ENCODE peak calls at places on chromosomes 16 and 17, in five cellular contexts. One of them, this sample, is unnamed.

GRCh38 chr17:8124350-8125195 is 667 bp upstream of the HES7 start:
- DNase-seq in K562: peak
- DNase-seq in NT2/D1: no peak
- DNase-seq in GM12878: no peak
- DNase-seq in HCT116: no peak
- DNase-seq in this sample: no peak

GRCh38 chr16:66549284-66550131 is at the start of gene TK2:
- DNase-seq in K562: peak
- DNase-seq in HCT116: no peak
- DNase-seq in NT2/D1: peak
- DNase-seq in GM12878: no peak
- DNase-seq in this sample: peak

GRCh38 chr17:2929881-2930533 is 133.4 kb downstream of the OR1D5 start:
- DNase-seq in GM12878: no peak
- DNase-seq in K562: peak
- DNase-seq in NT2/D1: peak
- DNase-seq in HCT116: peak
- DNase-seq in this sample: peak

GRCh38 chr17:75774988-75775668 is 9.5 kb upstream of the UNK start:
- DNase-seq in K562: no peak
- DNase-seq in HCT116: no peak
- DNase-seq in NT2/D1: no peak
- DNase-seq in GM12878: no peak
- DNase-seq in this sample: no peak

GRCh38 chr16:63467513-63467912 is 1431.3 kb upstream of the CDH8 start:
- DNase-seq in NT2/D1: no peak
- DNase-seq in HCT116: no peak
- DNase-seq in K562: no peak
- DNase-seq in GM12878: no peak
- DNase-seq in this sample: no peak

GRCh38 chr17:42050360-42051012 is at the start of gene C17orf113:
- DNase-seq in K562: peak
- DNase-seq in HCT116: no peak
- DNase-seq in NT2/D1: no peak
- DNase-seq in GM12878: no peak
- DNase-seq in this sample: peak

GRCh38 chr16:58024673-58025350 is 742 bp upstream of the MMP15 start:
- DNase-seq in GM12878: no peak
- DNase-seq in NT2/D1: no peak
- DNase-seq in HCT116: peak
- DNase-seq in K562: peak
- DNase-seq in this sample: peak

GRCh38 chr17:79952915-79953314 is 82.8 kb downstream of the TBC1D16 start:
- DNase-seq in HCT116: no peak
- DNase-seq in K562: no peak
- DNase-seq in NT2/D1: no peak
- DNase-seq in GM12878: no peak
- DNase-seq in this sample: peak

GRCh38 chr16:31568577-31569359 is 41.1 kb downstream of the AHSP start:
- DNase-seq in K562: peak
- DNase-seq in GM12878: no peak
- DNase-seq in HCT116: no peak
- DNase-seq in NT2/D1: no peak
- DNase-seq in this sample: no peak

GRCh38 chr16:53434436-53435065 is at the start of gene RBL2:
- DNase-seq in GM12878: no peak
- DNase-seq in NT2/D1: peak
- DNase-seq in K562: peak
- DNase-seq in HCT116: no peak
- DNase-seq in this sample: peak

GRCh38 chr17:75244133-75244866 is 17.1 kb downstream of the GGA3 start:
- DNase-seq in HCT116: no peak
- DNase-seq in NT2/D1: no peak
- DNase-seq in GM12878: no peak
- DNase-seq in K562: no peak
- DNase-seq in this sample: no peak

GRCh38 chr17:50627386-50627781 is 7.3 kb upstream of the ABCC3 start:
- DNase-seq in NT2/D1: no peak
- DNase-seq in GM12878: no peak
- DNase-seq in HCT116: no peak
- DNase-seq in K562: no peak
- DNase-seq in this sample: no peak

GRCh38 chr16:56987692-56988091 is 1.7 kb upstream of the NLRC5 start:
- DNase-seq in HCT116: no peak
- DNase-seq in K562: no peak
- DNase-seq in NT2/D1: no peak
- DNase-seq in GM12878: no peak
- DNase-seq in this sample: no peak

GRCh38 chr17:77502626-77503292 is 362.0 kb downstream of the SEC14L1 start:
- DNase-seq in K562: no peak
- DNase-seq in GM12878: no peak
- DNase-seq in NT2/D1: no peak
- DNase-seq in HCT116: no peak
- DNase-seq in this sample: no peak
- TF ChIP-seq ZNF274 in K562: no peak
- TF ChIP-seq ZNF274 in GM12878: no peak
- TF ChIP-seq ZNF274 in NT2/D1: no peak
- TF ChIP-seq ZNF274 in HCT116: no peak
- TF ChIP-seq ZNF274 in this sample: no peak

GRCh38 chr17:30323262-30323894 is 10.5 kb downstream of the TMIGD1 start:
- DNase-seq in HCT116: no peak
- DNase-seq in GM12878: no peak
- DNase-seq in NT2/D1: no peak
- DNase-seq in K562: no peak
- DNase-seq in this sample: no peak

GRCh38 chr17:30321314-30321713 is 12.5 kb downstream of the TMIGD1 start:
- DNase-seq in K562: no peak
- DNase-seq in NT2/D1: no peak
- DNase-seq in GM12878: no peak
- DNase-seq in HCT116: no peak
- DNase-seq in this sample: no peak

GRCh38 chr17:30316736-30317135 is 17.1 kb downstream of the TMIGD1 start:
- DNase-seq in K562: no peak
- DNase-seq in GM12878: no peak
- DNase-seq in HCT116: no peak
- DNase-seq in NT2/D1: no peak
- DNase-seq in this sample: no peak

GRCh38 chr17:30314474-30314873 is 19.4 kb downstream of the TMIGD1 start:
- DNase-seq in GM12878: no peak
- DNase-seq in HCT116: no peak
- DNase-seq in NT2/D1: no peak
- DNase-seq in K562: no peak
- DNase-seq in this sample: no peak

DNA sequence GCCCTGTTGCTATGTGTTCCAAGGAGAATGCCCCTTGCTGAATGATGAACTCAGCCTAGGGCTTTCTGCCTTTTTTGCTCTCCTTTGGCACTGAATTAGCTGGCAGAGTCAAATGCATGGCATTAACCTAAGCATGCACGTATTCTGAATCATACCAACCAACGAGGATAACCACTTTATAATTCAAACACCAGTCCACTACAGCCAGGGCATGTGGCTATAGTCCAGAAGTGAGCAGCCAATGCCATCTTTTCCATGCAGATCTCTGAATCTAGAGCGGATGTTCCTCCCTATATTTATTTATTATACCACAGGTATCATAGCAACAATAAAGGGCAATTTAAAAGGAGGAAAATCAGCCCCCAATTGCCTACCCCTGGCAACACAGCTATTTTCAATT is 15.7 kb downstream of the TMIGD1 start:
- DNase-seq in HCT116: no peak
- DNase-seq in NT2/D1: no peak
- DNase-seq in GM12878: no peak
- DNase-seq in K562: no peak
- DNase-seq in this sample: no peak
- TF ChIP-seq ZNF274 in HCT116: no peak
- TF ChIP-seq ZNF274 in NT2/D1: no peak
- TF ChIP-seq ZNF274 in GM12878: no peak
- TF ChIP-seq ZNF274 in K562: no peak
- TF ChIP-seq ZNF274 in this sample: no peak

GRCh38 chr16:80683646-80684045 is 120.8 kb downstream of the CDYL2 start:
- DNase-seq in HCT116: no peak
- DNase-seq in NT2/D1: no peak
- DNase-seq in K562: no peak
- DNase-seq in GM12878: no peak
- DNase-seq in this sample: no peak
- TF ChIP-seq ZNF274 in HCT116: no peak
- TF ChIP-seq ZNF274 in NT2/D1: no peak
- TF ChIP-seq ZNF274 in K562: no peak
- TF ChIP-seq ZNF274 in GM12878: no peak
- TF ChIP-seq ZNF274 in this sample: no peak

GRCh38 chr16:3317315-3317999 is 12.2 kb downstream of the ZNF75A start:
- DNase-seq in GM12878: no peak
- DNase-seq in HCT116: no peak
- DNase-seq in K562: no peak
- DNase-seq in NT2/D1: peak
- DNase-seq in this sample: no peak

GRCh38 chr16:3327514-3327913 is 22.2 kb downstream of the ZNF75A start:
- DNase-seq in GM12878: no peak
- DNase-seq in NT2/D1: no peak
- DNase-seq in HCT116: no peak
- DNase-seq in K562: no peak
- DNase-seq in this sample: no peak

DNA sequence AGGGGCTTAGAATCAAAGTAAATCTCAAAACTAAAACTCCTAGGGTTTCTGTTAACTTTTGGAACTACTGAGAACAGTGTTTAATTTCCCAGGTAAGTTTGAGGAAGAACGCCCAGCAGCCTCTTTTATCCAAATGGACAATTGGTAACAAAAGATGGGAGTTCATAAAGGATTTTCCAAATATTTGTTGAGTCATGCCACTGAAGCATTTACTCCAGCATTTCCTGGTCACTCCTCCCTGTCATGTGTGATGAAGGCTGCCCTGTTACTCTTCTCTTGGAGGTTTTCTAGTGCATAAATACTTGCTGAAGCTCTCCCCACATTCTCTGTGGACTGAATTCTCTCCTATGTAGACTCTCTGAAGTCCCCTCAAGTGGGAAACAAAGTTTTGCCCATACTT is 16.5 kb downstream of the ZNF75A start:
- DNase-seq in GM12878: no peak
- DNase-seq in K562: no peak
- DNase-seq in HCT116: no peak
- DNase-seq in NT2/D1: no peak
- DNase-seq in this sample: peak
- TF ChIP-seq ZNF274 in GM12878: no peak
- TF ChIP-seq ZNF274 in K562: no peak
- TF ChIP-seq ZNF274 in HCT116: no peak
- TF ChIP-seq ZNF274 in NT2/D1: no peak
- TF ChIP-seq ZNF274 in this sample: no peak

GRCh38 chr17:67511012-67511411 is 133.9 kb downstream of the PITPNC1 start:
- DNase-seq in GM12878: no peak
- DNase-seq in HCT116: no peak
- DNase-seq in NT2/D1: no peak
- DNase-seq in K562: no peak
- DNase-seq in this sample: no peak
- TF ChIP-seq ZNF274 in GM12878: no peak
- TF ChIP-seq ZNF274 in HCT116: no peak
- TF ChIP-seq ZNF274 in NT2/D1: no peak
- TF ChIP-seq ZNF274 in K562: no peak
- TF ChIP-seq ZNF274 in this sample: no peak

DNA sequence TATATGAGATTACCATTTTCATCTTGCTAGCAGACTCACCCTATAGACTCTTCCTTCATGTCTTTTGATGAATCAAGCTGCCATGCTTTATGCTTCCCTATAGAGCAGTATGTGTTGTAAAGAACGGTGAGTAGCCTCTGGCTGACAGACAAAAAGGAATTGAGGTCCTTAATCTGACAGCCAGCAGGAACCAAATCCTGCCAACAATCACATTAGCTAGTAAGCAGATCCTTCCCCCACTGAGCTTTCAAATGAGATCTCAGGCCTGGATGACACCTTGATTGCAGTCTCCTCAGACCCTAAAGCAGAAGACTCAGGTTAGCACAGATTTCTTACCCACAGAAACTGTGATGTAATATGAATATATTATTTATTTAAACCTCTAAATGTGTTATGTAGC is 577.0 kb downstream of the CDH11 start:
- DNase-seq in GM12878: no peak
- DNase-seq in HCT116: no peak
- DNase-seq in K562: no peak
- DNase-seq in NT2/D1: no peak
- DNase-seq in this sample: no peak
- TF ChIP-seq ZNF274 in GM12878: no peak
- TF ChIP-seq ZNF274 in HCT116: no peak
- TF ChIP-seq ZNF274 in K562: no peak
- TF ChIP-seq ZNF274 in NT2/D1: no peak
- TF ChIP-seq ZNF274 in this sample: no peak

DNA sequence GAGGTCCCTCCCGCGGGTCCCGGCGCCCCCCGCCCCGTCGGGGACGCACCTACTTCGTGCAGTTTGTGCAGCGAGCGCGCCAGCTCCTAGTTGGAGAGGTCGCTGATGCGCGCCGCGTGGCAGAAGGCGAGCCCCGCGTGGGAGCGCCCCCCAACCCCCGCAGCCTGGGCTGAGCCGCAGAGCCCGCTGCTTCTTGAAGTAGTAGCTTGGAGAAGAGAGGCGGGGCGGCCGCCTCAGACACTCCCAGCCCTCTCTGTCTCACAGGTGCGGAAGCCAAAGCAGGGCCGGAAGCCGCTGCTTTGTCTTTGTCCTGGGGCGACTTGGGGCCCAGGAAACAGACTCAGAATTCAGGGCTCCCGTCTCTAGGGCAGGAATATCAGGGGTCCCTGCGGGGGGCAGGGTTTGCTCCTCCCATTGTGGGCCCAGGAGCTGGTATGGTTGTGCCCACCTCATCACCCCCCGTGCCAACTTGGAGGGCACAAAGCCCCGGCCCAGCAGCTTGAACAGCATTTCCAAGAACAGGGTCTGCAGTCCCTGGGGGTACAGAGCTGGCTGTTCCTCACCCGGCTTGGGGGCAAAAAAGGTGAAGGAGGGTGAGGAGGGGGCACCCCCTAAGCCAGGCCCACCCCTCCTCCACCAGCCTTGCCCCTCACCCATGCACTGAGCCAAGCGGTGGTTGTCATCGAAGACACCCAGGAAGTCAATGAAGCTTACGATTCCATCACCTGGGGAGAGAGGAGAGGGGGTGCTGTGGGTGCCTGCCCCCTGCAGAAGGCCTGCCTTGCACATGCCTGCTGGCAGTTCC is 13.6 kb downstream of the SPATA32 start:
- DNase-seq in HCT116: no peak
- DNase-seq in K562: peak
- DNase-seq in NT2/D1: peak
- DNase-seq in GM12878: no peak
- DNase-seq in this sample: no peak
- TF ChIP-seq ZNF274 in HCT116: no peak
- TF ChIP-seq ZNF274 in K562: no peak
- TF ChIP-seq ZNF274 in NT2/D1: no peak
- TF ChIP-seq ZNF274 in GM12878: no peak
- TF ChIP-seq ZNF274 in this sample: no peak

This sample was measured in HepG2.